ENCODE peak calls at places on chromosomes 7 and 10, in nine cellular contexts. A is colonic mucosa, E is choroid plexus epithelial cell, P is adrenal gland, S is AG04449, Y is fibroblast of mammary gland, W is cardiac fibroblast, K is Caco-2, F is kidney. G is an unnamed sample.

GRCh38 chr10:91434041-91434440 is 23.9 kb downstream of the HECTD2 start:
- DNase-seq in A (no peak), E (peak; percentile 28), P (no peak), S (no peak), Y (peak; percentile 75), W (peak; percentile 75), K (no peak), F (no peak), G (peak; percentile 74)

GRCh38 chr10:12423896-12424295 is 74.5 kb downstream of the CAMK1D start:
- DNase-seq in A (no peak), E (no peak), P (no peak), S (no peak), Y (no peak), W (no peak), K (peak; percentile 27), F (no peak), G (no peak)

GRCh38 chr7:47249361-47249760 is 332.6 kb downstream of the TNS3 start:
- DNase-seq in A (no peak), E (peak; percentile 38), P (no peak), S (no peak), Y (peak; percentile 42), W (no peak), K (no peak), F (no peak), G (no peak)

GRCh38 chr7:41834805-41835694 is 132.2 kb upstream of the INHBA start:
- DNase-seq in A (no peak), E (peak; percentile 38), P (no peak), S (no peak), Y (peak; percentile 57), W (peak; percentile 56), K (no peak), F (no peak), G (peak; percentile 14)

GRCh38 chr7:15854841-15855576 is 168.5 kb upstream of the MEOX2 start:
- DNase-seq in A (no peak), E (no peak), P (no peak), S (no peak), Y (no peak), W (peak; percentile 18), K (no peak), F (no peak), G (no peak)

GRCh38 chr10:101286248-101287046 is 57.2 kb upstream of the LBX1 start:
- DNase-seq in A (no peak), E (no peak), P (no peak), S (no peak), Y (no peak), W (no peak), K (no peak), F (no peak), G (no peak)

GRCh38 chr10:27535312-27535711 is 31.2 kb downstream of the RAB18 start:
- DNase-seq in A (no peak), E (no peak), P (no peak), S (no peak), Y (no peak), W (no peak), K (no peak), F (no peak), G (no peak)

GRCh38 chr7:101450064-101450463 is 87.4 kb downstream of the COL26A1 start:
- DNase-seq in A (no peak), E (no peak), P (no peak), S (no peak), Y (no peak), W (no peak), K (no peak), F (peak; percentile 5), G (no peak)

GRCh38 chr7:132133501-132133900 is 442.8 kb downstream of the PLXNA4 start:
- DNase-seq in A (no peak), E (no peak), P (no peak), S (no peak), Y (no peak), W (no peak), K (no peak), F (no peak), G (no peak)

GRCh38 chr10:88156341-88156740 is 292.9 kb downstream of the PTEN start:
- DNase-seq in A (no peak), E (peak; percentile 70), P (no peak), S (peak; percentile 46), Y (peak; percentile 91), W (peak; percentile 72), K (no peak), F (no peak), G (peak; percentile 76)

GRCh38 chr10:108187396-108188012 is 1023.0 kb upstream of the SORCS1 start:
- DNase-seq in A (no peak), E (no peak), P (no peak), S (no peak), Y (peak; percentile 15), W (no peak), K (no peak), F (no peak), G (no peak)

GRCh38 chr7:76286842-76287403 is 15.6 kb upstream of the HSPB1 start:
- DNase-seq in A (no peak), E (no peak), P (no peak), S (no peak), Y (no peak), W (no peak), K (no peak), F (no peak), G (no peak)

GRCh38 chr7:74284781-74285259 is 4.4 kb upstream of the CLIP2 start:
- DNase-seq in A (peak; percentile 91), E (peak; percentile 41), P (no peak), S (no peak), Y (no peak), W (no peak), K (peak; percentile 79), F (no peak), G (no peak)

GRCh38 chr10:71247306-71247705 is 34.9 kb downstream of the UNC5B start:
- DNase-seq in A (no peak), E (no peak), P (no peak), S (no peak), Y (no peak), W (no peak), K (no peak), F (no peak), G (no peak)

GRCh38 chr7:25967278-25968204 is 184.5 kb upstream of the NFE2L3 start:
- DNase-seq in A (no peak), E (no peak), P (no peak), S (no peak), Y (no peak), W (no peak), K (no peak), F (no peak), G (no peak)

GRCh38 chr7:82105463-82105862 is 335.6 kb upstream of the HGF start:
- DNase-seq in A (no peak), E (peak; percentile 78), P (no peak), S (peak; percentile 29), Y (peak; percentile 88), W (peak; percentile 93), K (no peak), F (no peak), G (peak; percentile 76)

GRCh38 chr10:127922675-127923366 is 15.9 kb downstream of the PTPRE start:
- DNase-seq in A (no peak), E (peak; percentile 94), P (peak; percentile 93), S (no peak), Y (peak; percentile 78), W (peak; percentile 88), K (peak; percentile 65), F (peak; percentile 91), G (peak; percentile 94)

GRCh38 chr7:85554294-85554877 is 367.5 kb upstream of the SEMA3D start:
- DNase-seq in A (peak; percentile 20), E (peak; percentile 88), P (peak; percentile 37), S (peak; percentile 49), Y (peak; percentile 81), W (peak; percentile 79), K (peak; percentile 30), F (no peak), G (peak; percentile 80)

GRCh38 chr7:42854521-42855118 is 57.2 kb downstream of the C7orf25 start:
- DNase-seq in A (no peak), E (no peak), P (no peak), S (no peak), Y (no peak), W (no peak), K (no peak), F (no peak), G (no peak)

GRCh38 chr7:42858570-42858969 is 53.3 kb downstream of the C7orf25 start:
- DNase-seq in A (no peak), E (peak; percentile 10), P (no peak), S (no peak), Y (peak; percentile 12), W (peak; percentile 36), K (no peak), F (no peak), G (no peak)

GRCh38 chr7:42856605-42856987 is 55.3 kb downstream of the C7orf25 start:
- DNase-seq in A (peak; percentile 29), E (no peak), P (no peak), S (no peak), Y (no peak), W (no peak), K (no peak), F (no peak), G (no peak)
- H3K4me3 ChIP-seq in A (peak overlapping the region; percentile 35), E (peak overlapping the region; percentile 60), P (peak overlapping the region; percentile 45), S (peak overlapping the region; percentile 58), Y (peak overlapping the region; percentile 63), W (peak overlapping the region; percentile 51), K (peak overlapping the region; percentile 32), F (peak overlapping the region; percentile 31), G (peak overlapping the region; percentile 48)

DNA sequence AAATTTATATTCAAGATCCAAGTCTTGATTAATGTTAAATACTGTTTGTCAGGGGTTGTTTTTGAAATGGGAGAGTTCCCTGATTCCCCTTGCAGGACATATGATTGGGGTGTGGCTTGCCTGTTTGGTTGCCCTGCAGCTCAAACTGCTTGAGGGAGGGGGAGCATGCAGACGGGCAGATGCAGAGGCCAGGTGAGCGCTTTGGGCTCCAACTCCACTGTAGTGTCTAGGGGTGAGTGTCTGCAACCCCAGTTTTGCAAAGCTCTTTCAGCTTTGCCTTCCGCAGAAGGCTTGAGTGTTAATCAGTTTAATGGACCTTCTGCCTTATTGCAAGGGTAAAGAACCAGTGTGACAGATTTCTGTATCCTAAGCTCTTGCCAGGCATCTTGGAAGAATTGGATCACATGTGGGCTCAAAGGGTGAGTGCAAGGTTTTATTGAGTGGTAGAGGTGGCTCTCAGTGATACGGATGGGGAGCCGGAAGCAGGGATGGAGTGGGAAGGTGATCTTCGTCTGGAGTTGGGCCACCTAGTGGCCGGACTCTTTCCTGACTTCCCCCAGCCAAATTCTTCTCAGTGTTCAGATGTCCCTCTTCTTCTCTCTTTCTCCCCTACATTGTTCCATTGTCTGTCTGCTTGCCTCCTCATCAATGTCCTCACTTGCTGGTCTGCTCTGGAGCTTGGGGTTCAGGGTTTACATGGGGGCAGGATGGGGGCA is 479.7 kb downstream of the ATRNL1 start:
- DNase-seq in A (no peak), E (no peak), P (no peak), S (no peak), Y (no peak), W (no peak), K (no peak), F (no peak), G (no peak)
- TF ChIP-seq CTCF in A (no peak), E (peak; percentile 50), P (no peak), S (peak; percentile 14), Y (peak; percentile 13), W (no peak), K (peak; percentile 50), F (no peak), G (peak; percentile 26)

GRCh38 chr10:8100366-8100765 is 45.9 kb downstream of the GATA3 start:
- DNase-seq in A (no peak), E (no peak), P (no peak), S (no peak), Y (no peak), W (no peak), K (no peak), F (no peak), G (no peak)
- H3K4me3 ChIP-seq in A (no peak overlapping the region), E (no peak overlapping the region), P (no peak overlapping the region), S (no peak overlapping the region), Y (no peak overlapping the region), W (no peak overlapping the region), K (no peak overlapping the region), F (no peak overlapping the region), G (no peak overlapping the region)

GRCh38 chr7:158581440-158582088 is 6.1 kb downstream of the PTPRN2 start:
- DNase-seq in A (peak; percentile 70), E (no peak), P (no peak), S (no peak), Y (no peak), W (no peak), K (peak; percentile 82), F (no peak), G (no peak)
- TF ChIP-seq CTCF in A (no peak), E (no peak), P (no peak), S (no peak), Y (no peak), W (no peak), K (no peak), F (no peak), G (no peak)